ENCODE peak calls at places on chromosomes 7 and 10, in ten cellular contexts. F is Peyer's patch; G is WERI-Rb-1; Z is body of pancreas; I is AG04450; O is CD4-positive, alpha-beta T cell; M is neural progenitor cell; Q is RWPE1; Y is PC-3; N is HCT116. B is an unnamed sample.

GRCh38 chr7:1894313-1894900 is 224.3 kb downstream of the ELFN1 start:
- DNase-seq in Q (no peak), Y (no peak), O (no peak), Z (no peak), F (no peak), M (no peak), N (no peak), I (no peak), G (no peak), B (no peak)

GRCh38 chr7:150983893-150984368 is 5.8 kb upstream of the KCNH2 start:
- DNase-seq in M (peak), F (no peak), Z (peak), O (no peak), G (no peak), Q (peak), I (no peak), N (no peak), Y (peak), B (peak)

GRCh38 chr7:53996856-53997255 is 545.3 kb upstream of the VSTM2A start:
- DNase-seq in I (no peak), Q (no peak), O (no peak), Z (no peak), M (no peak), G (no peak), F (no peak), Y (no peak), N (no peak), B (no peak)

GRCh38 chr7:68537228-68538071 is 1060.8 kb upstream of the AUTS2 start:
- DNase-seq in Y (no peak), M (no peak), N (no peak), I (no peak), Z (no peak), G (peak), Q (no peak), O (no peak), F (no peak), B (no peak)

GRCh38 chr7:24905996-24906770 is 73.8 kb downstream of the OSBPL3 start:
- DNase-seq in G (no peak), N (peak), F (no peak), Y (peak), Q (peak), I (no peak), Z (no peak), O (no peak), M (no peak), B (no peak)

GRCh38 chr10:69268761-69269416 is 9.4 kb upstream of the HK1 start:
- DNase-seq in N (no peak), Z (no peak), Q (no peak), M (no peak), F (no peak), Y (no peak), I (no peak), G (no peak), O (no peak), B (no peak)

GRCh38 chr7:31495653-31496052 is 18.2 kb upstream of the ITPRID1 start:
- DNase-seq in F (no peak), O (no peak), G (no peak), I (no peak), M (no peak), N (no peak), Z (no peak), Y (no peak), Q (no peak), B (no peak)

GRCh38 chr10:35400600-35401268 is 64.4 kb downstream of the CCNY start:
- DNase-seq in O (no peak), G (no peak), N (no peak), M (no peak), I (no peak), Q (no peak), Y (no peak), F (no peak), Z (no peak), B (no peak)

GRCh38 chr10:75400163-75400768 is 1.3 kb downstream of the ZNF503 start:
- DNase-seq in Q (no peak), I (no peak), N (no peak), Y (no peak), G (no peak), M (peak), F (no peak), Z (peak), O (no peak), B (no peak)

GRCh38 chr7:159030490-159031134 is 114.1 kb downstream of the VIPR2 start:
- DNase-seq in M (peak), Q (peak), I (no peak), F (peak), N (peak), O (no peak), G (peak), Z (peak), Y (no peak), B (no peak)

GRCh38 chr7:2355079-2356008 is 717 bp downstream of the EIF3B start:
- DNase-seq in Q (peak), Y (no peak), F (peak), M (peak), G (no peak), I (no peak), Z (no peak), N (no peak), O (no peak), B (no peak)

GRCh38 chr10:8437896-8438295 is 383.4 kb downstream of the GATA3 start:
- DNase-seq in I (no peak), G (no peak), Y (no peak), Q (no peak), Z (no peak), O (no peak), N (no peak), M (no peak), F (no peak), B (no peak)

GRCh38 chr7:72408966-72409637 is 3.0 kb downstream of the CALN1 start:
- DNase-seq in I (no peak), Y (no peak), N (no peak), F (no peak), Q (no peak), O (no peak), M (no peak), Z (no peak), G (no peak), B (no peak)

GRCh38 chr7:128831178-128831993 is 1.2 kb downstream of the FLNC start:
- DNase-seq in M (peak), Q (no peak), O (no peak), G (peak), Z (no peak), Y (peak), F (no peak), I (no peak), N (no peak), B (no peak)

GRCh38 chr10:46232084-46232483 is 54.7 kb upstream of the ANTXRL start:
- DNase-seq in O (no peak), Y (no peak), Z (no peak), Q (no peak), I (no peak), N (no peak), F (peak), G (no peak), M (no peak), B (no peak)

GRCh38 chr10:46216836-46217748 is 69.7 kb upstream of the ANTXRL start:
- DNase-seq in N (no peak), O (no peak), F (no peak), I (no peak), Z (no peak), Y (no peak), M (no peak), Q (no peak), G (no peak), B (no peak)

GRCh38 chr7:30705008-30705407 is 22.8 kb upstream of the CRHR2 start:
- DNase-seq in O (no peak), G (no peak), N (no peak), Q (no peak), Z (no peak), M (no peak), F (peak), I (no peak), Y (peak), B (no peak)

GRCh38 chr7:112238852-112239610 is 32.5 kb downstream of the ZNF277 start:
- DNase-seq in Q (peak), O (no peak), Y (peak), F (no peak), N (no peak), G (no peak), Z (peak), M (no peak), I (no peak), B (no peak)

GRCh38 chr10:48210391-48210790 is 64.1 kb downstream of the FRMPD2 start:
- DNase-seq in O (no peak), Q (no peak), M (no peak), G (no peak), Y (no peak), Z (no peak), I (no peak), F (no peak), N (no peak), B (no peak)

GRCh38 chr10:94402204-94403033 is at the start of gene TBC1D12:
- DNase-seq in M (peak), G (peak), I (peak), F (peak), O (no peak), Z (peak), N (peak), Y (peak), Q (peak), B (peak)

GRCh38 chr7:47693161-47693740 is 111.3 kb upstream of the TNS3 start:
- DNase-seq in N (no peak), O (no peak), G (no peak), M (no peak), Q (no peak), Y (peak), I (no peak), F (no peak), Z (no peak), B (no peak)

GRCh38 chr7:157514746-157515145 is 177.9 kb downstream of the DNAJB6 start:
- DNase-seq in Q (no peak), Y (no peak), I (no peak), Z (no peak), F (no peak), N (no peak), O (no peak), G (no peak), M (no peak), B (no peak)

GRCh38 chr7:44307301-44307900 is 18.0 kb downstream of the CAMK2B start:
- DNase-seq in G (peak), N (peak), F (peak), O (no peak), Y (peak), Z (no peak), I (no peak), Q (peak), M (peak), B (peak)

GRCh38 chr7:47816647-47817046 is 131.6 kb downstream of the PKD1L1 start:
- DNase-seq in M (no peak), Z (no peak), F (no peak), Y (peak), O (no peak), I (no peak), Q (no peak), N (no peak), G (no peak), B (no peak)

GRCh38 chr7:128932862-128933821 is 4.6 kb upstream of the IRF5 start:
- DNase-seq in M (no peak), Y (no peak), Q (no peak), I (no peak), Z (no peak), O (peak), G (no peak), N (no peak), F (no peak), B (no peak)

GRCh38 chr7:82166666-82167065 is 276.9 kb downstream of the CACNA2D1 start:
- DNase-seq in Y (no peak), F (no peak), Q (no peak), G (no peak), Z (no peak), N (no peak), O (no peak), M (no peak), I (no peak), B (no peak)

GRCh38 chr10:75450062-75450429 is 18.6 kb downstream of the LRMDA start:
- DNase-seq in O (no peak), Y (no peak), Z (no peak), M (no peak), I (no peak), G (no peak), N (no peak), F (no peak), Q (no peak), B (no peak)

GRCh38 chr10:87750001-87750651 is 67.9 kb downstream of the ATAD1 start:
- DNase-seq in O (no peak), I (peak), N (no peak), Q (no peak), G (no peak), Y (no peak), F (no peak), M (peak), Z (no peak), B (no peak)

GRCh38 chr10:11325817-11326216 is 285.6 kb downstream of the USP6NL start:
- DNase-seq in F (no peak), I (peak), G (no peak), M (no peak), Q (no peak), O (no peak), N (no peak), Y (no peak), Z (no peak), B (no peak)

GRCh38 chr10:115827180-115827579 is 445.8 kb downstream of the GFRA1 start:
- DNase-seq in G (no peak), Y (no peak), M (no peak), Z (no peak), I (peak), O (no peak), F (no peak), Q (no peak), N (no peak), B (no peak)

DNA sequence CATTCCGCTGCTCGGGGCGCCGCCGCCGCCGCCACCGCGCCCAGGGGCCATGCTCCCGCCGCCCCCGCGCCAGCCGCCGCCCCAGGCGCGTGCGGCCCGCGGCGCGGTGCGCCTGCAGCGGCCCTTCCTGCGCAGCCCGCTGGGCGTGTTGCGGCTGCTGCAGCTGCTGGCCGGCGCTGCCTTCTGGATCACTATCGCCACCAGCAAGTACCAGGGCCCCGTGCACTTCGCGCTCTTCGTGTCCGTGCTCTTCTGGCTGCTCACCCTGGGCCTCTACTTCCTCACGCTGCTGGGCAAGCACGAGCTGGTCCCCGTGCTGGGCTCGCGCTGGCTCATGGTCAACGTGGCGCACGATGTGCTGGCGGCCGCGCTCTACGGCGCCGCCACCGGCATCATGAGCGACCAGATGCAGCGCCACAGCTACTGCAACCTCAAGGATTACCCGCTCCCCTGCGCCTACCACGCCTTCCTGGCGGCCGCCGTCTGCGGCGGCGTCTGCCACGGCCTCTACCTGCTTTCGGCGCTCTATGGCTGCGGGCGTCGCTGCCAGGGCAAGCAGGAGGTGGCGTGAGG is 384 bp downstream of the MARVELD1 start:
- DNase-seq in O (peak), G (peak), F (peak), Q (peak), M (peak), Z (peak), I (no peak), N (no peak), Y (peak), B (no peak)
- TF ChIP-seq CTCF in O (no peak), G (peak), F (peak), Q (peak), M (peak), Z (peak), I (peak), N (no peak), Y (peak), B (peak)

DNA sequence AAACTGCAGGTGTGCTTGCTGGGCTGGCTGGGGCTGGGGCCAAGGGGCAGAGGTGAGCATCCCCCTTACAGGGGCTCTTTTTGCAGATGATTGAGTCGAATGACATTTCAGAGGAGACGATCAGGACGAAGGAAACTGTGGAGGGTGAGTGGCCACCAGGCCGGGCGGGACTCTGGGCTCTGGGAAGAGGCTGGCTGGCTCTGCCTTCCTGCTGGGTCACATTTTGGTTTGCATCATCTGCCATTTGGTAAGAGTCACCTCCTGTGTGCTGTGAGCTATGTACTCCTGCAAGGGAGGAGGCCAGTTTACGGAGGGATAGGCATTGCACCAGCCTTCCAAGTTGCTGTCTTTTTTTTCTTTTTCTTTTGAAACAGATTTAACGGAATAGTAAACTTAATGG is 73.0 kb upstream of the GTF2IRD1 start:
- DNase-seq in N (no peak), I (no peak), O (no peak), Z (no peak), M (no peak), F (no peak), Y (peak), G (no peak), Q (no peak), B (no peak)
- H3K27ac ChIP-seq in N (no peak), I (no peak), O (no peak), Z (peak), M (no peak), F (no peak), Y (no peak), G (no peak), Q (peak), B (no peak)

GRCh38 chr10:96129387-96130325 is at the start of gene ZNF518A:
- DNase-seq in N (peak), F (peak), M (peak), Z (peak), Y (peak), O (peak), I (peak), G (peak), Q (peak), B (peak)
- TF ChIP-seq CTCF in N (no peak), F (no peak), M (no peak), Z (no peak), Y (no peak), O (no peak), I (no peak), G (no peak), Q (no peak), B (no peak)

DNA sequence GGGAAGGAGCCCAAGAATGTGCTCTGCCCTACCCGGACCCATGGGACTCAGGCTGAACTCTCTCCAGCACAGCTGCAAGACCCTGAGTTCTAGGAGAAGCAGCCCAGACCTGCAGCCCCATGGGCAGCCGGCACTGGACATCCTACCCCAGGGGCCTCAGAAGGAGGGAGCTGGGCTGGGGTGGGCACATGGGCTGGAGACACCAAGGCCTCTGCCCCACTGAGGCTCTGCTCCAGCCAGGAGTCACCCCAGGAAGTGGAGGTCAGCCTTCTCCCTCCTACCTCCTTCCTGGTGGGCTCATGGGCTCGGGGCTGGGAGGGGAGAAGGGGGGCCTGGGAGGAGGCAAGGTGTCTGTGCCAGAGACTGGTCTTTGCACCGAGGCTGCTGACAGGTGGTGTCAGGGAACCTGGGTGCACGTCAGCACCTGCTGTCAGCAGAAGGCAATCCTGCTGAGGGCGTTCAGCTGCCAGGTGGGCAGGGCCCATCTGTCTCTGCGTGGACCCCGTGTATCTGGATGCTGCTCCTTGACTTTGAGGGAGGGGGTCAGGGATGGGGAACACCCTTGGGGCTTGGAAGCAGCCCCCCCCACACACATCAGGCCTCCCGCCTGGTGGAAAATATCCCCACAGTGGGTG is 95.2 kb downstream of the PDGFA start:
- DNase-seq in Y (no peak), I (no peak), F (no peak), Q (no peak), N (no peak), O (no peak), M (no peak), Z (no peak), G (no peak), B (no peak)
- H3K27ac ChIP-seq in Y (no peak), I (no peak), F (no peak), Q (no peak), N (no peak), O (no peak), M (no peak), Z (no peak), G (no peak), B (no peak)

GRCh38 chr7:13179775-13180448 is 492.5 kb downstream of the ARL4A start:
- DNase-seq in F (no peak), G (no peak), Q (no peak), I (no peak), M (no peak), Z (no peak), Y (no peak), O (no peak), N (no peak), B (no peak)

GRCh38 chr7:13181221-13181620 is 493.8 kb downstream of the ARL4A start:
- DNase-seq in Q (no peak), Z (no peak), N (no peak), O (no peak), M (peak), Y (peak), G (peak), F (no peak), I (no peak), B (no peak)

GRCh38 chr7:13179011-13179574 is 491.7 kb downstream of the ARL4A start:
- DNase-seq in F (no peak), Y (peak), M (peak), Z (no peak), O (no peak), N (no peak), G (peak), I (no peak), Q (no peak), B (no peak)
- TF ChIP-seq CTCF in F (peak), Y (peak), M (no peak), Z (peak), O (no peak), N (peak), G (peak), I (peak), Q (peak), B (no peak)

B was measured in keratinocyte.